ENCODE peak calls at places on chromosomes 1 and 21, in eight cellular contexts. R is hepatocyte; L is substantia nigra; M is heart right ventricle; D is GM23248; H is thoracic aorta; S is spleen; I is CD4-positive, alpha-beta T cell. Q is an unnamed sample.

GRCh38 chr1:11800756-11801433 is 4.9 kb downstream of the MTHFR start:
- DNase-seq in M (no peak), I (no peak), D (no peak), H (no peak), L (no peak), S (no peak), R (no peak), Q (no peak)

GRCh38 chr1:18886003-18886335 is 16.4 kb downstream of the ALDH4A1 start:
- DNase-seq in M (no peak), R (peak), I (no peak), L (no peak), H (no peak), D (peak), S (no peak), Q (no peak)

GRCh38 chr1:98049370-98050115 is 128.7 kb upstream of the DPYD start:
- DNase-seq in L (no peak), M (no peak), D (peak), S (no peak), I (no peak), H (no peak), R (no peak), Q (peak)

GRCh38 chr1:224666911-224667310 is 50.8 kb downstream of the CNIH3 start:
- DNase-seq in M (no peak), I (no peak), H (no peak), R (no peak), L (no peak), D (peak), S (no peak), Q (no peak)

GRCh38 chr1:154595621-154596020 is 12.4 kb downstream of the ADAR start:
- DNase-seq in H (no peak), L (no peak), M (no peak), I (no peak), R (no peak), D (peak), S (no peak), Q (no peak)

GRCh38 chr1:154434346-154435075 is 29.4 kb downstream of the IL6R start:
- DNase-seq in H (peak), D (peak), I (no peak), L (peak), R (no peak), S (no peak), M (peak), Q (no peak)

GRCh38 chr1:92411511-92411910 is 75.2 kb downstream of the GFI1 start:
- DNase-seq in H (no peak), M (no peak), S (no peak), D (peak), R (peak), L (no peak), I (no peak), Q (no peak)

GRCh38 chr1:21278898-21279819 is 11.1 kb downstream of the ECE1 start:
- DNase-seq in H (no peak), S (peak), R (no peak), M (no peak), I (no peak), L (no peak), D (peak), Q (no peak)

GRCh38 chr1:51976831-51977602 is 13.5 kb downstream of the RAB3B start:
- DNase-seq in H (no peak), I (no peak), R (peak), D (no peak), M (no peak), L (no peak), S (no peak), Q (no peak)

GRCh38 chr1:110570307-110570706 is 35.9 kb downstream of the KCNA2 start:
- DNase-seq in L (no peak), I (no peak), M (no peak), H (no peak), S (no peak), R (no peak), D (no peak), Q (no peak)

GRCh38 chr21:46182548-46183336 is 1.5 kb downstream of the SPATC1L start:
- DNase-seq in L (no peak), H (no peak), D (peak), M (no peak), S (peak), I (no peak), R (peak), Q (no peak)

GRCh38 chr21:46180778-46181391 is 3.4 kb downstream of the SPATC1L start:
- DNase-seq in I (no peak), R (no peak), D (no peak), M (no peak), L (no peak), H (no peak), S (peak), Q (no peak)

GRCh38 chr21:46181436-46181835 is 2.8 kb downstream of the SPATC1L start:
- DNase-seq in R (no peak), I (no peak), S (peak), M (no peak), L (no peak), D (no peak), H (no peak), Q (no peak)

GRCh38 chr21:46180079-46180722 is 4.1 kb downstream of the SPATC1L start:
- DNase-seq in H (no peak), I (no peak), R (no peak), S (no peak), L (no peak), M (no peak), D (no peak), Q (no peak)

DNA sequence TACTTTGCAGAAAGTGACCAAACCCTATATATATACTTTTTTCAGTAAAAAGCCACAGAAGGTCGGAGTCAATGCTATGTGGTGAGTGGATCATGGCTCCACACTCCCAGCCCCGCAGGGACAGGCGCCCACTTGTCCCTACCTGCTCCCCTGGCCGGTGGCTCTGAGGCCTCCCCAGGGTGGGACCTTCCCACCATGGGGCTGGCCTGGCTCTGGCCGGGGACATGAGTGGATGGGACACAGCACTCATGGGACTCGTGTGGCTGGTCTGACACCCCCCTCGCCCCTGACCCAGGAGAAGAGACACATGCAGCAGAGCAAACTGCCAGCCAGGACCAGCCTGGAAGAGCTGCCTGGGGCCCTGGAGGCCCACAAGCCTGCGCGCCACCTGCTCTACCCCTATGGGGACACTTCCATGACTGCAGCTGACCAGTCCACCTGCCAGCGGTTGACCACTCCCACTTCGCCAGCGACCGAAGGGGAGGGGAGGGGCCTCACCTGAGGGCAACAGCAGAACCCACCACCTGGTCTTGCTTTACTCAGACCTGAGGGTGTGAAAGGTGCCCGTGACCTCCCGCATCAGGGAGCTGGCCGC is 2.2 kb downstream of the SPATC1L start:
- DNase-seq in I (no peak), M (no peak), L (no peak), R (no peak), D (no peak), H (no peak), S (peak), Q (no peak)
- H3K27ac ChIP-seq in I (no peak), M (no peak), L (no peak), R (no peak), D (no peak), H (no peak), S (no peak), Q (no peak)

GRCh38 chr21:44094832-44095231 is 12.4 kb upstream of the PWP2 start:
- DNase-seq in L (no peak), R (no peak), D (no peak), H (no peak), S (no peak), M (no peak), I (no peak), Q (no peak)
- H3K27ac ChIP-seq in L (no peak), R (no peak), D (no peak), H (no peak), S (no peak), M (peak), I (no peak), Q (no peak)

DNA sequence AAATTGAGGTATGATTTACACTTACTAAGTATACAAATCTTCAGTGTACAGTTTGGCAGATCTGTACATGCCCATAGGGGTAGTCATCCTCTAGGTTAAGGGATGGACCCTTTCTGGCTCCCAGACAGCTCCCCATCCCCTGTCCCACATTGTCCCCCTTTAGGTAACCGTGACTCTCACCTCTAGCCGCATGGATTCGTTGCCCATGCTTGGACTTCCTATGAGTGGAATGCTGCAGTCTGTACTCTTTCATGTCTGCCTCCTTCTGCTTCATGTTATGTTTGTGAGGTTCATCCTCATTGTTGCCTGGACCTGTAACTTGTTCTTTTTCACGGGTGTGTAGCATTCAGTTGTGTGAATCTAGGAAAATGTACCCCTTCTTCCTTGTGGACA is 20.3 kb downstream of the SLC37A1 start:
- DNase-seq in S (no peak), H (no peak), I (no peak), R (no peak), M (no peak), D (no peak), L (no peak), Q (no peak)
- H3K27ac ChIP-seq in S (peak), H (no peak), I (no peak), R (no peak), M (no peak), D (no peak), L (no peak), Q (no peak)

DNA sequence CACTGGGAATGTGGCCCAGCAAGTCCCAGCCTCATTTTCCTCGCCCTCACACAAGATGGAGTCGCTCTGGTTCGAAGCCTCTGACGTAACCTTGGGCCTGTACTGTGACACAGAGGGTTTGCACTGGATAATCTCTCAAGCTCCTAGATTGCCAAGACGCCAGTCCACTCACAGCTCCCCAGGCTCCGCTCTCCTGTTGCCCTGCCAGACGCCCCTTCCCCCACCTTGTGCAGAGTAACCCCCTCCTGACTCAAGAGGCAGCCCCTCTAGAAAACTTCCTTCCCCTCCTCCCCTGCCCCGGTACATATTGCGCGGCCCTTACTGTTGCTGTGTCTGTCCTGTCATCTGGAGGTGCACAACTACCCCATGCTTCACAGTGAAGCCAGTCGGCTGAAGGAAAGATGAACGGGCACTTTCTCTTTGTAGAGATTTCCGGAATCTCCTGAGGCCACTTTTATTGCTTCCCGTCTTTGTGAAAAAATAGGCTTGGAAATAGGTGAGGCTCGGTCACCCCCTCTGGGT is 996 bp upstream of the KIAA1614 start:
- DNase-seq in R (peak), M (no peak), D (peak), S (no peak), H (no peak), I (no peak), L (no peak), Q (no peak)
- H3K27ac ChIP-seq in R (peak), M (peak), D (peak), S (peak), H (peak), I (no peak), L (no peak), Q (no peak)

DNA sequence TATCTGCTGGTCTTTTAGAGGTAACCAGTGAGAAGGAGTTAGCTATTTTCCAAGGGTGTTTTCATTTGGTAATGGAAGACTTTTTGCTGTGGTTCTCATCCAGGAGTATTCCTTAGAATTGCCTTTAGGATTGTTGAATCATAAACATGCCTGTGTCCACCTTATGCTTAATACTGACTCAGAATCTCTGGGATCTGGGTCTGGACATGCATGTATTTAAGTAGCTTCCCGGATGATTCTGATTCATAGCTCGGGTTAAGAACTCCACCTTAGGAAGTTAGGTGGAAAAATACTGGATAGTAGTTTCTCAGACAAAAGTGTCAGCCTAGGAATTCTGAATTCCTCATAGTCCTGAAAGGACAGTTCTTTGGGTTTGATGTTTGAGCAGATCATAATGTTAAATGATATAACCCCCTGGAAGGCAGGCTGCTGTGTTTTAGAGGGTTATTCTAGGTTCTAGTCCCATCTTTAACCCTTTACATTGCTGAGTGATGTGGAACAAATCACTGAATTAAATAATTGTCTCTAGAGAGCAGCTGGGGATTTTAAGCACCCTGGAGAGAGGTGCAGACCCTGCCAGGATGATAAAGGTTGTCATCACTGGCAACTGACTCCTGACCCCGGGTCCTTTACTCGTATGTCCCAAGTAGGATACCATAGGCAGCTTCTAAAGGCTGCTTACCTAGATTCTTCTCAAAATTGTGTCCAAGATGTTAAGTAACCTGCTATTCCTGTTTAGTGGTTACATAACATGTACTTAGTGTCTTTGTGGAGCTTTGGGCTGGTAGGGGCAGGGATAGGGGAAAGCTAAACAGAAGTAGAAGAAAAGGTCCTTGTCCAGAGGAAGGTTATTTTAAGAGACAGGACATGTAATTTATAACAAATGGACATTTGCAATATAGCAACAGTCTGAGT is 14.5 kb upstream of the C4BPB start:
- DNase-seq in H (no peak), R (no peak), M (no peak), D (peak), L (no peak), S (no peak), I (no peak), Q (no peak)
- H3K27ac ChIP-seq in H (no peak), R (no peak), M (no peak), D (no peak), L (no peak), S (no peak), I (no peak), Q (peak)

DNA sequence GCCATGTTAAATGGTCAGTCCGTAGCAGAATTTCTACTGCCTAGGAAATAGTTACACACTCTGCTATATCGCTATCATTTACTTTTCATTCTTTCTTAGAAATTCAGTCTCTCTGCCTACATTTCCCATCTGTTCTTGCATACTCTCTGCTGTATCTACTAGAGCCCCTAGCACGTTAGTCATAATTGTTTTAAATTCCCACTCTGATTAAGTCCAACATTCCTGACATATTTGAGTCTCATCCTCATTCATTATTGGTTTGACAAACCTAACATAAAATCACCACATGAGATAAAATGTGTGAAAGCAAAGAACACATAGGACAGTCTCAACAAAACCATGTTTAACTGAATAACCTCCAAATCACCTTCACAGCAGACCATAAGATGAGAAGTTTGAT is 513.6 kb downstream of the PLPP3 start:
- DNase-seq in M (no peak), H (no peak), I (no peak), S (no peak), D (peak), L (no peak), R (no peak), Q (no peak)
- H3K27ac ChIP-seq in M (no peak), H (no peak), I (no peak), S (no peak), D (no peak), L (no peak), R (no peak), Q (no peak)

GRCh38 chr1:76865696-76866291 is 1.5 kb upstream of the ST6GALNAC5 start:
- DNase-seq in R (no peak), S (no peak), M (no peak), L (no peak), H (no peak), I (no peak), D (peak), Q (no peak)

GRCh38 chr1:76866566-76866965 is 714 bp upstream of the ST6GALNAC5 start:
- DNase-seq in S (no peak), L (no peak), I (no peak), R (no peak), H (no peak), D (no peak), M (no peak), Q (no peak)

GRCh38 chr1:76868154-76868882 is 1.0 kb downstream of the ST6GALNAC5 start:
- DNase-seq in S (peak), R (peak), H (no peak), I (no peak), L (no peak), D (peak), M (no peak), Q (no peak)

GRCh38 chr1:76868916-76869315 is 1.6 kb downstream of the ST6GALNAC5 start:
- DNase-seq in I (no peak), R (peak), M (no peak), D (peak), S (no peak), H (no peak), L (no peak), Q (no peak)

DNA sequence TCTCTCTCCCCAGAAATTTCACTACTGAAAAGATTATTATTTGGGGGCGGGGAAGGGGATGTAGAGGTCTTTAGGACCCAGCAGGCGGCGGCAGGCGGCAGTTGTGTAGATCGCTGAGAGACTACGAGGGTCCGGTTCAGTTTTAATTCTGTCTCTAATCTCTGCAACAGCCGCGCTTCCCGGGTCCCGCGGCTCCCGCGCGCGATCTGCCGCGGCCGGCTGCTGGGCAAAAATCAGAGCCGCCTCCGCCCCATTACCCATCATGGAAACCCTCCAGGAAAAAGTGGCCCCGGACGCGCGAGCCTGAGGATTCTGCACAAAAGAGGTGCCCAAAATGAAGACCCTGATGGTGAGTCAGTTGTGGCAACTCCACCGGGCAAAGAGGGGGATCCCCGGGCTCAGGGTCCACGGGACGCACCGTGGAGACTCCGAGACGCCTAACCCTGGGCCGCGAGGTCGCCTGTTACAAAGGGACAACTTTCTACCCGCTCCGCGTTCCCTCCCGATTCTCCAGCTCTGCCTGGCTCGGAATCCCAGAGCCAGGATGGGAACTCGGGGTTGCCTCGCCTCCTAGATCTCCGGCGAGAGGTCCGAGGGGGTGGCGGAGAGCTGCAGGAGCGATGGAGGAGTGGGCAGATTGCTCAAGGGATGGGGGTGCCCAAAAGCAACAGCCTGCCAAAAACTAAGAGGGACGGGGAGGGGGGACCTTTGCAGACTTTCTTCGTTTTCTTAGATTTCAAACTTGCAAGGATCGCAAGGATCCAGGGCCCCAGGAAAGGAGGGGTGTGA is at the start of gene ST6GALNAC5:
- DNase-seq in R (peak), M (no peak), H (no peak), L (no peak), I (no peak), D (peak), S (peak), Q (no peak)
- H3K27ac ChIP-seq in R (peak), M (no peak), H (peak), L (no peak), I (no peak), D (peak), S (no peak), Q (no peak)

DNA sequence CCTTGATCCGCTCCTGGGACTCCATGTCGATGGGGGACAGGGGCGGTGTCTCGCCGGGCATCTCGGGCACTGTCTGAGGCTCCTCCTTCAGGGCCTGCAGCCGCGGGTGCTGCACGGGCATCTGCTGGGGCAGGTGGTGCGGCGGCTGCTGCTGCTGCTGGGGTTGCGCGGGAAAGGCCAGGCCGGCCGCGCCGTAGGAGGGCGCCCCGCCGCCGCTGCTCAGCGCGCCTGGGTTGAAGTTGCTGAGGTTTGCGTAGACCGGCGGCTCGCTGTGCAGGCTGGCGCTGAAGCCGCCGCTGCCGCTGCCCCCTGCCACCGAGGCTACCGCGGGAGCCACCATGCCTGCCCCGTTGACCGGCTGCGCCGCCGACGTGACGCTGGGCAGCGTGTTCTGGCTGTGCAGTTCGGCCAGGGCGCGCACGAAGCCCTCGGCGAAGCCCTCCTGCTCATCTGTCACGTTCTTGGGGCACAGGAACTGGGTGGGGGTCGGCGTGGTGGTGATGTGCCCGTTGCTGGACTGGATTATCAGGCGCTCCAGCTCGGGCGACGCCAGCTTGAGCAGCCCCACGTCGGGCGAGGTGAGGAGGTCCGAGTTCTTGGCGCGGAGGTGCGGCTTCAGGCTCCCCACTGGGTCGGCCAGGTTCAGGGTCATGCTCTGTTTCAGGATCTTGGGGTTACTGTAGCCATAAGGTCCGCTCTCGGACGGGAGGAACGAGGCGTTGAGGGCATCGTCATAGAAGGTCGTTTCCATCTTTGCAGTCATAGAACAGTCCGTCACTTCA is 1.3 kb downstream of the JUN start:
- DNase-seq in D (peak), S (peak), H (no peak), L (peak), M (peak), I (peak), R (peak), Q (no peak)
- H3K27ac ChIP-seq in D (peak), S (peak), H (peak), L (peak), M (peak), I (peak), R (peak), Q (peak)

Q was measured in caudate nucleus.